ENCODE peak calls at places on chromosomes 1 and 21, in four cellular contexts. One of them, this sample, is unnamed.

GRCh38 chr1:47805020-47805419 is 192.2 kb downstream of the TRABD2B start:
- DNase-seq in WTC11: no peak
- DNase-seq in K562: no peak
- DNase-seq in HepG2: no peak
- DNase-seq in this sample: no peak

GRCh38 chr1:81820761-81821160 is 20.0 kb downstream of the ADGRL2 start:
- DNase-seq in K562: no peak
- DNase-seq in HepG2: no peak
- DNase-seq in WTC11: no peak
- DNase-seq in this sample: no peak

GRCh38 chr1:193408782-193409293 is 222.4 kb upstream of the B3GALT2 start:
- DNase-seq in HepG2: no peak
- DNase-seq in K562: no peak
- DNase-seq in WTC11: no peak
- DNase-seq in this sample: no peak

GRCh38 chr1:101131239-101131924 is 105.4 kb upstream of the S1PR1 start:
- DNase-seq in HepG2: no peak
- DNase-seq in K562: no peak
- DNase-seq in WTC11: no peak
- DNase-seq in this sample: no peak

GRCh38 chr1:180145446-180145845 is 9.2 kb upstream of the QSOX1 start:
- DNase-seq in HepG2: no peak
- DNase-seq in K562: no peak
- DNase-seq in WTC11: no peak
- DNase-seq in this sample: no peak

GRCh38 chr1:117686907-117687306 is 81.1 kb downstream of the TENT5C start:
- DNase-seq in HepG2: peak; percentile 58
- DNase-seq in WTC11: no peak
- DNase-seq in K562: no peak
- DNase-seq in this sample: no peak

GRCh38 chr21:45819478-45820170 is 161.9 kb upstream of the COL6A1 start:
- DNase-seq in K562: no peak
- DNase-seq in WTC11: no peak
- DNase-seq in HepG2: no peak
- DNase-seq in this sample: no peak

GRCh38 chr1:51506537-51506936 is 12.5 kb downstream of the EPS15 start:
- DNase-seq in WTC11: no peak
- DNase-seq in HepG2: no peak
- DNase-seq in K562: no peak
- DNase-seq in this sample: no peak

GRCh38 chr1:54153548-54154439 is 994 bp upstream of the CDCP2 start:
- DNase-seq in HepG2: peak; percentile 68
- DNase-seq in K562: no peak
- DNase-seq in WTC11: peak; percentile 47
- DNase-seq in this sample: peak; percentile 48

GRCh38 chr1:234691567-234691966 is 81.6 kb upstream of the IRF2BP2 start:
- DNase-seq in WTC11: no peak
- DNase-seq in K562: no peak
- DNase-seq in HepG2: no peak
- DNase-seq in this sample: no peak
- TF ChIP-seq ELF4 in WTC11: no peak
- TF ChIP-seq ELF4 in K562: no peak
- TF ChIP-seq ELF4 in HepG2: no peak
- TF ChIP-seq ELF4 in this sample: no peak

GRCh38 chr1:7852778-7853177 is at the start of gene UTS2:
- DNase-seq in HepG2: no peak
- DNase-seq in WTC11: no peak
- DNase-seq in K562: no peak
- DNase-seq in this sample: no peak
- TF ChIP-seq ELF4 in HepG2: no peak
- TF ChIP-seq ELF4 in WTC11: no peak
- TF ChIP-seq ELF4 in K562: no peak
- TF ChIP-seq ELF4 in this sample: no peak

DNA sequence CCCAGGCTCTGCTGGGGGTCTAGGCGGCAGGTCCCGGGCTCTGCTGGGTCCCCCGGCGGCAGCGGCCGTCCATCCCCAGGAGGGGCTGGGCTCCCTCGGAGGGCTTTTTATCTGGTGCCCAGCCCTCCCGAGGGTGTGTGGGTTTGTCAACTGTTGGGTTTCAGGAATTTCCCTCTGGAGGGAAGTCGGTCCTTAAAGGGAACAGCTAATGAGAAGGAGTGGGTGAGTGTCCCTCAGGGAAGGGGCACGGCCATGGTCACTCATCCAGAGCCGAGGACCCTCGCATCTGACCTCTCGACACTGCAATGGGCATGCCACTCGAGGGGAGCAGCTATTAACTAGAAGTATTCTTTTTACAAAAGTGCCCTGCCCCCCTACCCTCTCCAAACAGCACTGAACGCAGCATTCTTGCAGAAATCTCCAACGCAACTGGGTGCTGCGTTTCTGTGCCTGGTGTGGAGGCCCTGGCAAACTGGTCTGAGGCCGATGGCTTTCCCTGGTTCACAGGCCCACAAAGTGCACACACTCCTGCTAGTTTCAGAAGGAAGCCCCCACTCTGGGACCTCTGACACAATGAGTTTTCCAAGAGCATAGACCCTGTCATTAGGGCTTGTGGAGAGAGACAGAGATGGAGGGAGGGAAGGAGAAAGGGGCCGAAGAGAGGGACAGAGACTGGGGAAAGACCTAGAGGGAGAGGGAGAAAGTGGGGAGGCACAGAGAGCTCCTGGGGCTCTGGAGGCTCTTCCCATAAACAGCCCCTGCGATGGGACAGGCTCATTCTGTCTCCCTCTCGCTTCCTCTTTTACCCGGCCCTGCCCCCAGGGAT is 1.0 kb upstream of the TSPEAR start:
- DNase-seq in K562: no peak
- DNase-seq in WTC11: no peak
- DNase-seq in HepG2: no peak
- DNase-seq in this sample: no peak
- TF ChIP-seq ELF4 in K562: no peak
- TF ChIP-seq ELF4 in WTC11: no peak
- TF ChIP-seq ELF4 in HepG2: no peak
- TF ChIP-seq ELF4 in this sample: no peak

DNA sequence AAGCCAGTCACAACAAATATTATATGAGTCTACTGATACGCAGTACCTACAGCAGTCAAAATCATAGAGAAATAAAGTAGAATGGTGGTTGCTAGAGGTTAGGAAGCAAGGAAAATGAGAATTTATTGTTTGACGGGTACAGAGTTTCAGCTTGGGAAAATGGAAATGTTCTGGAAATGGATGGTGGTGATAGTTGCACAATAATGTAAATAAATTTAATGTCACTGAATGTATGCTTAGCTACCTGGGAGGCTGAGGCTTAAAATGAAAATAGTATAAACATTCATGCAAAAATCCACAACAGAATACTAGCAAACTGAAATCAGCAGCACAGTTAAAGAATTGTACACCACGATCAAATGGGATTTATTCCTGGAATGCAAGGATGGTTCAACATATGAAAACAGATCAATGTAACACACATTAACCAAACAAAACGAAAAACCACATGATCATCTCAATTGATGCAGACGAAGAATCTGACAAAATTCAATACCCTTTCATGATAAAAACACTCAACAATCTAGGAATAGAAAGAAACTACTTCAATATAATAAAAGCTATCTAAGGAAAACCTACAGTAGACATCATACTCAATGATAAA is 10.7 kb downstream of the TUT4 start:
- DNase-seq in HepG2: no peak
- DNase-seq in WTC11: no peak
- DNase-seq in K562: no peak
- DNase-seq in this sample: no peak
- TF ChIP-seq ELF4 in HepG2: no peak
- TF ChIP-seq ELF4 in WTC11: no peak
- TF ChIP-seq ELF4 in K562: no peak
- TF ChIP-seq ELF4 in this sample: no peak

GRCh38 chr1:168394858-168395257 is 114.2 kb downstream of the TBX19 start:
- DNase-seq in WTC11: no peak
- DNase-seq in HepG2: no peak
- DNase-seq in K562: no peak
- DNase-seq in this sample: no peak
- TF ChIP-seq ELF4 in WTC11: no peak
- TF ChIP-seq ELF4 in HepG2: no peak
- TF ChIP-seq ELF4 in K562: no peak
- TF ChIP-seq ELF4 in this sample: no peak

GRCh38 chr1:24108334-24109165 is 3.4 kb downstream of the MYOM3 start:
- DNase-seq in WTC11: no peak
- DNase-seq in K562: peak; percentile 34
- DNase-seq in HepG2: peak; percentile 75
- DNase-seq in this sample: no peak

GRCh38 chr1:24105368-24106160 is 6.4 kb downstream of the MYOM3 start:
- DNase-seq in WTC11: no peak
- DNase-seq in HepG2: no peak
- DNase-seq in K562: no peak
- DNase-seq in this sample: no peak

GRCh38 chr1:24109686-24110475 is 2.1 kb downstream of the MYOM3 start:
- DNase-seq in K562: no peak
- DNase-seq in HepG2: no peak
- DNase-seq in WTC11: no peak
- DNase-seq in this sample: no peak

GRCh38 chr1:24109166-24109483 is 2.8 kb downstream of the MYOM3 start:
- DNase-seq in K562: no peak
- DNase-seq in HepG2: no peak
- DNase-seq in WTC11: no peak
- DNase-seq in this sample: no peak

DNA sequence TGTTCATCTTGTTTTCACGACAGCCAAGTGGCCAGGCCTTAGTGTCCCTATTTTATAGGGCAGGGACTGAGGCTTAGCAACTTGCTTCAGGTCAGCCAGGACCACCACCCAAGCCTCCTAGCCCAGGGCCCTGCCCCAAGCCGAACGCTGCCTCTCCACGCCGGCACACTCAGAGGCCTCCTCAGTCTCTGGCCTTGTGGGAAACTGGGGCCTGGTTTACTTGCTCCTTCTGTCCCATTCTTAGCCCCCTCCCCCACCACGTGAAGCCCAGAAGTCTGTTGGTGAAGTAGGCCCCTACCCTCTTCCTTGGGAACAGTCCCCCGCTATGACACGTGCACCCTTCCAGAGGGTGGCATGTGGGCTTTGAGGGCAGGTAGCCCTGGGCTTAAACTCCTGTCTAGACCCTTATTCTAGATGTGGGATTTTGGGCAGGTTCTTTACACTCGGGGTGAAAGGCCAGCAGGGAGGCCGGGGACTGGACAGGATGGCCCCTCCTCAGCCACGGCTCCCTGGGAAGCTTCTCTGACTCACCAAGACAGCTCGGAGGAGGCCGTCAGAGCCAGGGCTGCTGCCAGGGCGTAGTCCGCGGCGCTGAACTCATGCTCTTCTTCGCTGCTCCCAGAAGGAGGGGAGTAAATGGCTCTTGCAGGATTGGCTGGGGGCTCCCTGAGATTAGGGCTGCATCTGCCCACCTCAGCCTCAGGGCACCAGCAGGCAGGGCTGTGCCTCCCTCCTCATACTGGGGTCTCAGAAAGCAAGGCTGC is 4.3 kb downstream of the MYOM3 start:
- DNase-seq in WTC11: no peak
- DNase-seq in HepG2: no peak
- DNase-seq in K562: no peak
- DNase-seq in this sample: no peak
- TF ChIP-seq ELF4 in WTC11: no peak
- TF ChIP-seq ELF4 in HepG2: no peak
- TF ChIP-seq ELF4 in K562: no peak
- TF ChIP-seq ELF4 in this sample: no peak

GRCh38 chr1:61052393-61053280 is 29.7 kb upstream of the NFIA start:
- DNase-seq in WTC11: peak; percentile 29
- DNase-seq in K562: peak; percentile 35
- DNase-seq in HepG2: no peak
- DNase-seq in this sample: no peak

GRCh38 chr1:61053281-61053711 is 29.1 kb upstream of the NFIA start:
- DNase-seq in WTC11: no peak
- DNase-seq in HepG2: no peak
- DNase-seq in K562: no peak
- DNase-seq in this sample: no peak

GRCh38 chr1:61049850-61050540 is 32.4 kb upstream of the NFIA start:
- DNase-seq in WTC11: peak; percentile 97
- DNase-seq in HepG2: peak; percentile 70
- DNase-seq in K562: peak; percentile 83
- DNase-seq in this sample: peak; percentile 96

GRCh38 chr1:61050541-61051454 is 31.6 kb upstream of the NFIA start:
- DNase-seq in K562: peak; percentile 74
- DNase-seq in WTC11: peak; percentile 53
- DNase-seq in HepG2: no peak
- DNase-seq in this sample: peak; percentile 65

GRCh38 chr1:61051455-61052392 is 30.6 kb upstream of the NFIA start:
- DNase-seq in WTC11: peak; percentile 62
- DNase-seq in HepG2: no peak
- DNase-seq in K562: peak; percentile 37
- DNase-seq in this sample: no peak
- TF ChIP-seq ELF4 in WTC11: no peak
- TF ChIP-seq ELF4 in HepG2: no peak
- TF ChIP-seq ELF4 in K562: no peak
- TF ChIP-seq ELF4 in this sample: no peak

DNA sequence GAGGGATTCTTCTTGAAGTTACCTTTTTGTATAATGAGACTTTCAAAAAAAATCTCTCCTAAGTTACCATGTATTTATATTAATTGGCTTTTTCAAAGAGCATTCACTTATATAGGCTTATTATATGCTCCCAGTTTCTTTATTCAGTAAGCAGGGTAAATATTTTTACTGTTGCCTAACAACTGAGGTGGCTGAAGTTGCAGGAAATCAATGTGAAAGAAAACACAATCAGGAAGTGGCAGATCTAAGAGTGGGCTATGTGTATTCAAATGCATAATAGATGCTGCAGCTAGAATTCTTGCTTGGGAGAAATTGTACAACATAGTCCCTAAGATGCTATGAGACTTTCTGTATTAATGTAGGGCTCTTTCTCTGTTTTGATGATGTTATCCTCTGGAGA is 606.9 kb downstream of the NUF2 start:
- DNase-seq in WTC11: no peak
- DNase-seq in HepG2: no peak
- DNase-seq in K562: no peak
- DNase-seq in this sample: no peak
- TF ChIP-seq ELF4 in WTC11: no peak
- TF ChIP-seq ELF4 in HepG2: no peak
- TF ChIP-seq ELF4 in K562: no peak
- TF ChIP-seq ELF4 in this sample: no peak

DNA sequence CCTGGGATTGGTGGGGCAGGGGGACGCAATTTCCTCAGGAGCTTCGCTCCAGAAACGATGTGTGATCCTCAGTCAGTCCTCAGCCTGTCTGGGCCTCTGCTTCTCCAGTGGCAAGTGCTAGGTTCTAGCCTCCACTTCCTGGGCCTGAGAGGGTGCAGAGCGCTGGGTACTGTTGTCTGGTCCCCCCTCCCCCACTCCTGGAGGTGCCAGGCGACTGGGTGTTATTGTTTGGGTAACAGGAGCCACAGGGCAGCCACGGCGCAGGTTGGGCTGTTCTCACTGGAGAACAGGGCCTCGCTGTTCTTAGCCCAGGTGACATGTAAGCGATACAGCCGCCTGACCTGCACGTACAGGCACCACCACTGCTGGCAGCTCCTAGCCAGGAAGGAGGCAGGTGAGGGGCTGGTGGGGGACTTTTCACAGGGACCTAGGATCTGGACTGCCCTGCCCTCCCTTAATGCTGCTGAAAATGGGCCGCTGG is 2.1 kb downstream of the RPS6KA1 start:
- DNase-seq in HepG2: no peak
- DNase-seq in WTC11: peak; percentile 26
- DNase-seq in K562: no peak
- DNase-seq in this sample: no peak
- TF ChIP-seq ELF4 in HepG2: no peak
- TF ChIP-seq ELF4 in WTC11: no peak
- TF ChIP-seq ELF4 in K562: no peak
- TF ChIP-seq ELF4 in this sample: no peak